ENCODE peak calls at places on chromosomes 7 and 10, in eight cellular contexts. I is epithelial cell of esophagus, G is transverse colon, S is heart left ventricle, J is ascending aorta, R is lower leg skin, Z is bronchial epithelial cell, O is IMR-90. P is an unnamed sample.

GRCh38 chr10:117137031-117137910 is 799 bp downstream of the VAX1 start:
- DNase-seq in I (peak), G (no peak), S (peak), J (no peak), R (no peak), Z (no peak), O (no peak), P (no peak)

GRCh38 chr10:61316866-61317265 is 136.3 kb downstream of the TMEM26 start:
- DNase-seq in I (no peak), G (no peak), S (no peak), J (no peak), R (no peak), Z (no peak), O (no peak), P (no peak)

GRCh38 chr7:373818-374705 is 84.1 kb downstream of the FOXL3 start:
- DNase-seq in I (no peak), G (peak), S (peak), J (peak), R (peak), Z (no peak), O (no peak), P (no peak)

GRCh38 chr7:17523813-17524741 is 225.6 kb downstream of the AHR start:
- DNase-seq in I (peak), G (peak), S (no peak), J (peak), R (no peak), Z (peak), O (peak), P (peak)

GRCh38 chr7:151249732-151250072 is 1.2 kb upstream of the SMARCD3 start:
- DNase-seq in I (peak), G (peak), S (peak), J (peak), R (no peak), Z (peak), O (peak), P (no peak)

GRCh38 chr7:129376778-129377700 is 57.2 kb upstream of the STRIP2 start:
- DNase-seq in I (peak), G (no peak), S (no peak), J (no peak), R (no peak), Z (peak), O (peak), P (peak)

GRCh38 chr7:19112290-19113000 is 5.0 kb downstream of the TWIST1 start:
- DNase-seq in I (no peak), G (no peak), S (peak), J (no peak), R (peak), Z (no peak), O (peak), P (peak)

GRCh38 chr7:134645935-134646334 is 718 bp upstream of the BPGM start:
- DNase-seq in I (peak), G (no peak), S (no peak), J (no peak), R (no peak), Z (peak), O (peak), P (no peak)

GRCh38 chr7:37943905-37944736 is 23.7 kb downstream of the EPDR1 start:
- DNase-seq in I (no peak), G (no peak), S (peak), J (no peak), R (no peak), Z (peak), O (no peak), P (no peak)

GRCh38 chr10:117499248-117500105 is 43.1 kb upstream of the EMX2 start:
- DNase-seq in I (no peak), G (no peak), S (no peak), J (peak), R (peak), Z (no peak), O (no peak), P (no peak)

GRCh38 chr10:11285171-11285570 is 267.5 kb downstream of the CELF2 start:
- DNase-seq in I (no peak), G (no peak), S (no peak), J (no peak), R (peak), Z (no peak), O (no peak), P (no peak)

GRCh38 chr7:157722137-157723060 is 385.6 kb downstream of the DNAJB6 start:
- DNase-seq in I (no peak), G (no peak), S (peak), J (no peak), R (no peak), Z (no peak), O (no peak), P (no peak)

GRCh38 chr10:110840225-110840922 is 31.4 kb upstream of the PDCD4 start:
- DNase-seq in I (peak), G (peak), S (no peak), J (peak), R (peak), Z (no peak), O (no peak), P (no peak)

GRCh38 chr10:71840177-71840711 is 10.8 kb downstream of the PSAP start:
- DNase-seq in I (peak), G (peak), S (peak), J (peak), R (no peak), Z (peak), O (peak), P (peak)

GRCh38 chr7:15303357-15303756 is 258.5 kb downstream of the AGMO start:
- DNase-seq in I (no peak), G (no peak), S (no peak), J (no peak), R (no peak), Z (no peak), O (no peak), P (no peak)

GRCh38 chr7:11858026-11858425 is 26.0 kb upstream of the THSD7A start:
- DNase-seq in I (no peak), G (no peak), S (no peak), J (no peak), R (no peak), Z (no peak), O (no peak), P (no peak)

GRCh38 chr7:141043621-141044020 is 28.9 kb upstream of the MRPS33 start:
- DNase-seq in I (no peak), G (no peak), S (no peak), J (no peak), R (no peak), Z (no peak), O (no peak), P (no peak)

GRCh38 chr10:23556727-23557440 is 118.0 kb downstream of the OTUD1 start:
- DNase-seq in I (peak), G (no peak), S (no peak), J (no peak), R (no peak), Z (peak), O (peak), P (peak)

GRCh38 chr10:46291817-46292572 is 5.2 kb downstream of the ANTXRL start:
- DNase-seq in I (no peak), G (peak), S (peak), J (no peak), R (peak), Z (no peak), O (no peak), P (no peak)

GRCh38 chr10:44386546-44387052 is 1.7 kb upstream of the CXCL12 start:
- DNase-seq in I (peak), G (peak), S (peak), J (peak), R (peak), Z (no peak), O (peak), P (peak)

GRCh38 chr7:5218564-5219360 is 28.7 kb downstream of the WIPI2 start:
- DNase-seq in I (no peak), G (peak), S (no peak), J (no peak), R (no peak), Z (no peak), O (no peak), P (no peak)

GRCh38 chr7:22809902-22810642 is 12.6 kb downstream of the TOMM7 start:
- DNase-seq in I (peak), G (no peak), S (no peak), J (no peak), R (no peak), Z (peak), O (no peak), P (no peak)

GRCh38 chr10:107144490-107144889 is 20.0 kb downstream of the SORCS1 start:
- DNase-seq in I (no peak), G (no peak), S (no peak), J (no peak), R (no peak), Z (no peak), O (no peak), P (no peak)

GRCh38 chr7:133478591-133479135 is 225.8 kb downstream of the EXOC4 start:
- DNase-seq in I (no peak), G (no peak), S (no peak), J (no peak), R (no peak), Z (no peak), O (no peak), P (no peak)

GRCh38 chr10:103651783-103652476 is 158.4 kb downstream of the NEURL1 start:
- DNase-seq in I (no peak), G (peak), S (peak), J (no peak), R (no peak), Z (no peak), O (no peak), P (no peak)

GRCh38 chr10:86348321-86349210 is 18.0 kb downstream of the GRID1 start:
- DNase-seq in I (no peak), G (no peak), S (peak), J (no peak), R (no peak), Z (no peak), O (no peak), P (no peak)

GRCh38 chr10:29932991-29933390 is 126.4 kb downstream of the JCAD start:
- DNase-seq in I (peak), G (no peak), S (no peak), J (no peak), R (peak), Z (peak), O (no peak), P (no peak)

GRCh38 chr7:79434098-79434497 is 19.4 kb downstream of the MAGI2 start:
- DNase-seq in I (peak), G (no peak), S (no peak), J (no peak), R (no peak), Z (peak), O (peak), P (no peak)

DNA sequence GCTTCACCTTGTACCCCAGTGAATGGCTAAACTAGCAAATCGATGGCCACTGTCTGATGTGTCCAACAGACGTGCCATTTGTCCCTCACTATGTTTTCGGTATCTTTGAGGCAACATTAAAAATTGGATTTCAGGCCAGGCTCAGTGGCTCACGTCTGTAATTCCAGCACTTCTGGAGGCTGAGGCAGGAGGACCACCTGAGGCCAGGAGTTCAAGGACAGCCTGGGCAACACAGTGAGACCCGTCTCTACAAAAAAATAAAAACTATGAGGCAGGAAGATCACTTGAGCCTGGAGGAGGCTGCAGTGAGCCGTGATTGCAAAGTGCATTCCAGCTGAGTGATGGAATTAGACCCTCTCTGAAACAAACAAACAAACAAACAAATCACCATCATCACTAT is 8.0 kb downstream of the FAM200A start:
- DNase-seq in I (no peak), G (no peak), S (no peak), J (no peak), R (no peak), Z (no peak), O (no peak), P (no peak)
- TF ChIP-seq CTCF in I (no peak), G (no peak), S (no peak), J (no peak), R (no peak), Z (no peak), O (no peak), P (no peak)

DNA sequence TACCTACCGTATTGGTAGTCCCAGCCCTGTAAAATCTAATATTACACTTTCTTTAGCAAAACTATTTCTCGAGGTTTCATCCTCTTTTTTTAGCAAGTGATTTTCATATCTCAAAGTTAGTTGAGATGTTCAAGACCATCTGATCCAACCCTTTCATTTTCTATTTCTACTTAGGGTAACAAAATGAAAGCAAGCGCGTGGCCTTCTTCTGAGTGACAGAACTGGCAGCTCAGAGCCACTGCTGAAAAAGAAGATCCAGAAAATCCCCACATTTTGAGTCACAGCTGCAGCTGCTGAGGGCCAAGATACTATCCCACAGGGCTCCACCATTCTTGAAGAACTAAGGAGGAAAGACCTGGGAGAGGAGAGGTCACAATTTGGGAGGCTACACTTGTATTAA is 24.8 kb upstream of the ZNF800 start:
- DNase-seq in I (no peak), G (no peak), S (no peak), J (no peak), R (no peak), Z (no peak), O (no peak), P (no peak)
- H3K4me3 ChIP-seq in I (no peak), G (no peak), S (no peak), J (no peak), R (no peak), Z (no peak), O (no peak), P (no peak)

DNA sequence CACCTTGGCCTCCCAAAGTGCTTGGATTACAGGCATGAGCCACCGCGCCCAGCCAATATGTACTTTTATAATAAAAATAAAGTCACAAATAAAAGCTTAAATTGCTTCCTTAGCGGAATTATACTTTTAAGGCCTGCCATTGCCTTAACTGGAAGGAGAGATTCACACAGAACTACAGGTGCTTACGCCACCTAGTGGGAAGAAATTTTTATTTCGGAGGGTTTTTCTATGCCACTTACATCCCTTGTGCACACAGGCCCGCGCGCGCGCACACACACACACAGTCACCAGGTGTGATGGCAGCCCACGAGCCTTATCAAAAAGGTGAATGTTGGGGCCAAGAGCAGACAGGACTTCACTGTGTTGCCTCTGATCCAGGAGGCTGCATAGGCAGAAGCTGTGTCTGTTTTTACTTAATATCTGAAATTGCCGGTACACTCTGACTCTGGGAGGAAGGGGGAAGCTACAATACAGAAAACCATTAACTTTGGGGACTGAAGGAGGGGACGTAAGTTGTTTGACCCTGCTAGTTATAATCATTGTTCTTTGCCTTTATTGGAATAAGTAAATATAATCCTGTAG is 87.2 kb downstream of the SLC16A9 start:
- DNase-seq in I (peak), G (peak), S (peak), J (no peak), R (no peak), Z (peak), O (peak), P (peak)
- TF ChIP-seq CTCF in I (peak), G (peak), S (peak), J (peak), R (no peak), Z (peak), O (peak), P (peak)

DNA sequence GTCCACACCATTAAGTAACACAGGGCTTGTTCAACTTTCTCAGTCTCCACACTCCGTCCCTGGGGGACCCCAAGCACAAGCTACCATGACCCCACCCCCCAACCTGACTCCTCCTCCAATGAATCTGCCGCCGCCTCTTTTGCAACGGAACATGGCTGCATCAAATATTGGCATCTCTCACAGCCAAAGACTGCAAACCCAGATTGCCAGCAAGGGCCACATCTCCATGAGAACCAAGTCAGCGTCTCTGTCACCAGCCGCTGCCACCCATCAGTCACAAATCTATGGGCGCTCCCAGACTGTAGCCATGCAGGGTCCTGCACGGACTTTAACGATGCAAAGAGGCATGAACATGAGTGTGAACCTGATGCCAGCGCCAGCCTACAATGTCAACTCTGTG is 81.1 kb upstream of the SAMD8 start:
- DNase-seq in I (no peak), G (no peak), S (no peak), J (no peak), R (no peak), Z (no peak), O (no peak), P (no peak)
- H3K4me3 ChIP-seq in I (no peak), G (no peak), S (no peak), J (no peak), R (no peak), Z (no peak), O (no peak), P (no peak)

DNA sequence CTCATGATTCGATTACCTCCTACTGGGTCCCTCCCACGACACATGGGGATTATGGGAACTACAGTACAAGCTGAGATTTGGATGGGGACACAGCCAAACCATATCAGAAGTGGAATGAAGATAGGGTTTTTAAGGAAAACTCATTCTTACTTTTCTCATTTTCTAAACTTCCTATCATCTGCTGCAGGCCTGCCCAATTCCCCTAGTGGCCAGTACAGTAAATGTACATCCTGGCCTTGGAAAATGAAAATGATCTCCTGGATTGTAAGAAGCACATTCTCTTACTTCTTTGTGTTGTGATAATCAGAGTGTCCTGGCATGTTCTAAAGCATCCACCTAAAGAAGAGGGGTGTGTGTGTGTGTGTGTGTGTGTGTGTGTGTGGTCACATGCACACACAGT is 421.7 kb downstream of the LRMDA start:
- DNase-seq in I (peak), G (no peak), S (no peak), J (no peak), R (no peak), Z (no peak), O (no peak), P (no peak)
- TF ChIP-seq CTCF in I (peak), G (peak), S (no peak), J (no peak), R (no peak), Z (peak), O (no peak), P (peak)

DNA sequence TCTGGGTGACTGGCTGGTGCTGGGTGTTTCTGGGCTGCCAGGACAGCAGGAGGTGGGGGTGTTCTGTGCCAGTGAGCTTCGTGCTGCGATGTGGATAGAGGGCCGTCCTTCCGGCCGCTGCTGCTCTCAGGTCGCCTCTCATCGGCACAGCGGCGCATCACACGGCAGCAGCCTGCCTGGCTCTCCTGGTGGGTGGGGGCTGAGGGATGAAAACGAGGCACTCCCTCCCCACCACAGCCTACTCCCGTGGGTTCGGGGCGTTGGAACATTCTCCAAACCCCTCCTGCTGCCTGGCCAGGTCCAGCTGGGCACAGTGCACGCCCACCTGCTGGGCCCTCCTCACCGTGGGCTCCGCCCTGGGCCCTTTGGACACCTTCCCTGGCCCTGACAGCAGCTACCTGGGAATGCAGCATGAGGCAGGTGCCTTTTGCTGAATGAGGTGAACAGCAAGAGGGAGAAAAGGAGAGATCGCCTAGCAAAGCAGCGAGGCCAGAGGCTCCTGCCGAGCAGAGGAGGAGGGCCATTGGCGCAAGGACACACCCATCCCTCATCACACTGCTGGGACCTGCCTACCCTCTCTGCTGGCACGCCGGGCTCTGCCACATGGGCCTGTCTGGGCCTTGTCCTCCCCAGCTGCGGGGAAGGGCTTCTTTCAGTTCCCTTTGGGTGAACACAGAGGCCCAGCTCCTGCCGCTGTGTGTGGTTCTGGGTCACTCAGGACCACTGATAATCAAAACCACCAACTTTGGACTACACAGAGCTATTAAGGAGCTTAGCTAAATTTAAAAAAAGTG is 33.4 kb downstream of the INPP5A start:
- DNase-seq in I (peak), G (peak), S (no peak), J (peak), R (no peak), Z (peak), O (no peak), P (no peak)
- H3K4me3 ChIP-seq in I (peak), G (no peak), S (no peak), J (no peak), R (no peak), Z (peak), O (no peak), P (no peak)

DNA sequence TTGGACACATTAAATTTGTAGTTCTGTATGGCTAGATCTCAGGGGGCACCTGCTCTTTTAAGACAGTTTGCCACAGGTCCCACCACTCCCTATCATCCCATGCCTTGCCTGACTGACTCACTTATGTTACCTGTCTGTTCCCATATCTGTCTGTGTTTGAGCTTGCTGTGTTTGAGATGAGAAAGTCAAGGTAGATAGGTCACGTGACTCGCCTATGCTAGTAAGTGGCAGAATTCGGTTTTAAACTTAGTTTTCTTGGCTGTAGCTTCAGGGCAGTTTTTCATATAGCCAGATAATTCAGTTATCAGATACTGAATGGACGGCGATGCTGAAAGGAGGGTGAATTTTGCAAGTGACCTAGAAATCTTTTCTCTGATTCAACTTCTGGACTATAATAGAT is 348.4 kb downstream of the RPS24 start:
- DNase-seq in I (no peak), G (no peak), S (no peak), J (no peak), R (no peak), Z (peak), O (no peak), P (no peak)
- TF ChIP-seq CTCF in I (no peak), G (no peak), S (no peak), J (no peak), R (no peak), Z (no peak), O (no peak), P (no peak)